ENCODE peak calls at places on chromosomes 2 and 18, in seven cellular contexts. U, L, S, G, X, O and J are unnamed samples.

GRCh38 chr2:137091704-137092103 is 326.4 kb downstream of the THSD7B start:
- DNase-seq in L (no peak), S (no peak), X (no peak), U (no peak), G (peak; percentile 63), O (no peak), J (no peak)

GRCh38 chr2:72914226-72915075 is 2.9 kb upstream of the EMX1 start:
- DNase-seq in S (no peak), O (no peak), G (no peak), X (no peak), L (no peak), U (no peak), J (no peak)

GRCh38 chr2:237791977-237792727 is 6.4 kb upstream of the RBM44 start:
- DNase-seq in X (no peak), L (no peak), O (no peak), G (no peak), S (no peak), U (no peak), J (no peak)

GRCh38 chr2:33215299-33215698 is 261.1 kb upstream of the RASGRP3 start:
- DNase-seq in L (no peak), G (no peak), S (peak; percentile 78), O (no peak), U (no peak), X (no peak), J (no peak)

GRCh38 chr2:239647037-239647436 is 246.2 kb upstream of the HDAC4 start:
- DNase-seq in O (no peak), S (no peak), G (no peak), U (no peak), L (no peak), X (no peak), J (no peak)

GRCh38 chr18:63677490-63678225 is 16.0 kb upstream of the SERPINB3 start:
- DNase-seq in L (no peak), S (no peak), O (no peak), G (peak; percentile 53), U (no peak), X (no peak), J (no peak)

GRCh38 chr2:116810071-116810470 is 1004.4 kb upstream of the DDX18 start:
- DNase-seq in L (no peak), X (no peak), G (no peak), O (no peak), U (no peak), S (no peak), J (no peak)

GRCh38 chr2:202726070-202726469 is 91.3 kb downstream of the FAM117B start:
- DNase-seq in G (no peak), U (no peak), X (no peak), O (no peak), S (no peak), L (no peak), J (no peak)

GRCh38 chr2:237431372-237431771 is 17.4 kb upstream of the COL6A3 start:
- DNase-seq in S (no peak), X (no peak), L (no peak), U (no peak), O (no peak), G (no peak), J (no peak)

GRCh38 chr2:222468338-222468737 is 44.0 kb downstream of the SGPP2 start:
- DNase-seq in G (no peak), O (no peak), U (no peak), L (peak; percentile 32), X (no peak), S (no peak), J (peak; percentile 50)

GRCh38 chr18:76847926-76848325 is 25.6 kb downstream of the ZNF236 start:
- DNase-seq in O (no peak), L (no peak), S (no peak), U (no peak), X (no peak), G (no peak), J (no peak)

GRCh38 chr2:239928457-239929350 is 96.4 kb downstream of the NDUFA10 start:
- DNase-seq in O (no peak), G (no peak), L (no peak), X (peak; percentile 67), S (no peak), U (no peak), J (peak; percentile 6)